ENCODE peak calls at places on chromosomes 2 and 18, in eight cellular contexts. Q is HCT116, L is fibroblast of lung, O is PC-3, E is colonic mucosa, S is mammary epithelial cell, H is GM12878, G is astrocyte. Y is an unnamed sample.

GRCh38 chr2:200763422-200763821 is 48.3 kb upstream of the BZW1 start:
- DNase-seq in Q (no peak), S (no peak), H (no peak), E (no peak), L (peak), O (peak), G (peak), Y (no peak)

GRCh38 chr2:64548795-64549194 is 24.7 kb downstream of the AFTPH start:
- DNase-seq in H (no peak), G (peak), L (peak), Q (no peak), E (no peak), O (no peak), S (no peak), Y (no peak)

GRCh38 chr18:35692866-35693265 is 111.3 kb downstream of the GALNT1 start:
- DNase-seq in Q (no peak), O (no peak), S (no peak), H (no peak), G (no peak), E (no peak), L (no peak), Y (no peak)

GRCh38 chr18:36454848-36455458 is 157.4 kb downstream of the FHOD3 start:
- DNase-seq in O (no peak), G (no peak), L (no peak), H (no peak), E (no peak), Q (no peak), S (no peak), Y (no peak)

GRCh38 chr2:136116111-136116812 is 1.7 kb downstream of the CXCR4 start:
- DNase-seq in O (peak), Q (no peak), H (no peak), G (no peak), E (peak), S (no peak), L (no peak), Y (no peak)

GRCh38 chr18:9474103-9474982 is 970 bp upstream of the RALBP1 start:
- DNase-seq in E (peak), H (no peak), G (peak), O (peak), Q (peak), L (peak), S (no peak), Y (no peak)

GRCh38 chr2:46825958-46826897 is 89.4 kb downstream of the MCFD2 start:
- DNase-seq in E (no peak), Q (no peak), L (peak), S (no peak), H (no peak), O (no peak), G (peak), Y (no peak)

GRCh38 chr2:179263460-179264237 is 983 bp downstream of the SESTD1 start:
- DNase-seq in Q (no peak), O (peak), G (peak), H (no peak), L (peak), S (peak), E (peak), Y (no peak)

GRCh38 chr2:110101911-110102774 is 13.5 kb downstream of the MALL start:
- DNase-seq in O (peak), G (peak), L (peak), S (peak), H (no peak), Q (no peak), E (peak), Y (no peak)

GRCh38 chr2:29113891-29114321 is 1.3 kb upstream of the CLIP4 start:
- DNase-seq in Q (peak), O (peak), L (peak), S (peak), G (peak), E (peak), H (no peak), Y (no peak)

GRCh38 chr2:190380962-190381412 is 27.2 kb upstream of the MFSD6 start:
- DNase-seq in S (no peak), E (no peak), Q (no peak), L (no peak), H (no peak), G (no peak), O (no peak), Y (no peak)

GRCh38 chr2:96977631-96978195 is 8.7 kb downstream of the FAM178B start:
- DNase-seq in L (peak), O (peak), Q (peak), E (no peak), S (peak), G (peak), H (no peak), Y (peak)

GRCh38 chr2:86038291-86039081 is 67.2 kb downstream of the POLR1A start:
- DNase-seq in G (peak), S (no peak), L (peak), O (no peak), H (no peak), Q (no peak), E (peak), Y (no peak)

GRCh38 chr18:25234740-25235345 is 117.1 kb downstream of the ZNF521 start:
- DNase-seq in Q (no peak), E (no peak), L (no peak), G (no peak), O (no peak), S (no peak), H (no peak), Y (no peak)

GRCh38 chr2:77018219-77018618 is 504.0 kb downstream of the LRRTM4 start:
- DNase-seq in E (no peak), Q (no peak), O (no peak), L (peak), H (no peak), G (no peak), S (no peak), Y (no peak)

GRCh38 chr2:69565431-69565839 is 78.1 kb downstream of the AAK1 start:
- DNase-seq in Q (peak), L (no peak), S (no peak), O (peak), G (no peak), E (peak), H (peak), Y (no peak)

GRCh38 chr2:237449193-237449797 is 35.3 kb upstream of the COL6A3 start:
- DNase-seq in H (no peak), S (no peak), E (no peak), L (peak), O (no peak), Q (no peak), G (no peak), Y (no peak)

GRCh38 chr18:60691061-60691460 is 318.5 kb upstream of the MC4R start:
- DNase-seq in G (no peak), S (no peak), H (no peak), L (no peak), O (no peak), Q (no peak), E (no peak), Y (no peak)

GRCh38 chr2:25251461-25252273 is 83.3 kb upstream of the POMC start:
- DNase-seq in Q (no peak), E (peak), O (peak), L (peak), S (peak), G (peak), H (no peak), Y (peak)

GRCh38 chr2:227462972-227463931 is 8.7 kb upstream of the AGFG1 start:
- DNase-seq in L (no peak), Q (no peak), G (no peak), S (no peak), E (no peak), O (no peak), H (no peak), Y (no peak)

GRCh38 chr18:37219257-37219656 is 346.3 kb downstream of the CELF4 start:
- DNase-seq in S (no peak), O (no peak), Q (no peak), G (no peak), L (no peak), E (no peak), H (no peak), Y (no peak)

GRCh38 chr2:242027676-242028450 is 158.3 kb downstream of the RTP5 start:
- DNase-seq in E (peak), Q (no peak), O (no peak), H (no peak), S (no peak), G (no peak), L (no peak), Y (no peak)

GRCh38 chr2:45009928-45010705 is 865 bp upstream of the SIX2 start:
- DNase-seq in Q (no peak), H (no peak), L (peak), E (peak), O (peak), S (peak), G (no peak), Y (no peak)

GRCh38 chr2:30445266-30445821 is 1.7 kb upstream of the LCLAT1 start:
- DNase-seq in E (no peak), L (no peak), G (no peak), Q (no peak), S (no peak), O (no peak), H (no peak), Y (no peak)

GRCh38 chr18:6979954-6980353 is 137.6 kb downstream of the LAMA1 start:
- DNase-seq in S (no peak), O (no peak), G (no peak), Q (no peak), L (no peak), E (no peak), H (no peak), Y (no peak)

GRCh38 chr2:160221391-160222276 is 21.6 kb upstream of the ITGB6 start:
- DNase-seq in O (peak), L (peak), Q (no peak), E (peak), G (peak), H (no peak), S (peak), Y (peak)

GRCh38 chr2:58106896-58107295 is 60.3 kb downstream of the VRK2 start:
- DNase-seq in H (no peak), S (no peak), G (peak), O (no peak), L (peak), Q (no peak), E (no peak), Y (no peak)

GRCh38 chr2:232528746-232529445 is 2.9 kb downstream of the CHRND start:
- DNase-seq in H (no peak), E (no peak), O (no peak), Q (no peak), L (no peak), S (peak), G (no peak), Y (no peak)

DNA sequence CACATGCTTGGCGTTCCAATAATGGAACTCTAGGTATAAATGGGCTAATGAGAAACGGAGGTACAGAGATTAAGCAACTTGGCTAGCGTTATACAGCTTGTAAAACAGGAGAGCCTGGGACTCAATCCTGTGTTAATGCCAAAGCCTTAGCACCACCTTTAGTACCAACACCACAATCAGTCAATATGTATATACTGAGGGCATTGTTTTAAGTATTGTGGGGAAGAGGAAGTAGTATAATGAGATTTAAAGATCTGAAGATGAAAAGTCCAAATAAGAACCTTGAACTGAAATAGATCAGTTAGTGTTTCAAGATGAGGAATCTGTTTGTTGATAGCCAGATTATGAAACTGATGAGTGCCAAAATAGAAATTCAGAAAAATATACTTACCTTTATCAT is 8.1 kb downstream of the MARS2 start:
- DNase-seq in G (no peak), L (no peak), O (no peak), H (no peak), S (no peak), E (no peak), Q (no peak), Y (no peak)
- H3K9ac ChIP-seq in G (no peak), L (no peak), O (no peak), H (no peak), S (no peak), E (no peak), Q (no peak), Y (no peak)

GRCh38 chr2:171702781-171703556 is 15.7 kb downstream of the DYNC1I2 start:
- DNase-seq in S (peak), G (peak), O (no peak), Q (no peak), L (peak), E (no peak), H (no peak), Y (no peak)

GRCh38 chr2:171709011-171709685 is 21.9 kb downstream of the DYNC1I2 start:
- DNase-seq in G (no peak), H (no peak), E (no peak), Q (no peak), O (peak), L (no peak), S (no peak), Y (no peak)

GRCh38 chr2:171706152-171706803 is 19.0 kb downstream of the DYNC1I2 start:
- DNase-seq in S (peak), Q (no peak), G (no peak), H (no peak), E (no peak), O (peak), L (no peak), Y (no peak)

GRCh38 chr2:171707752-171708151 is 20.5 kb downstream of the DYNC1I2 start:
- DNase-seq in E (no peak), H (no peak), L (no peak), O (no peak), Q (no peak), G (no peak), S (peak), Y (no peak)

DNA sequence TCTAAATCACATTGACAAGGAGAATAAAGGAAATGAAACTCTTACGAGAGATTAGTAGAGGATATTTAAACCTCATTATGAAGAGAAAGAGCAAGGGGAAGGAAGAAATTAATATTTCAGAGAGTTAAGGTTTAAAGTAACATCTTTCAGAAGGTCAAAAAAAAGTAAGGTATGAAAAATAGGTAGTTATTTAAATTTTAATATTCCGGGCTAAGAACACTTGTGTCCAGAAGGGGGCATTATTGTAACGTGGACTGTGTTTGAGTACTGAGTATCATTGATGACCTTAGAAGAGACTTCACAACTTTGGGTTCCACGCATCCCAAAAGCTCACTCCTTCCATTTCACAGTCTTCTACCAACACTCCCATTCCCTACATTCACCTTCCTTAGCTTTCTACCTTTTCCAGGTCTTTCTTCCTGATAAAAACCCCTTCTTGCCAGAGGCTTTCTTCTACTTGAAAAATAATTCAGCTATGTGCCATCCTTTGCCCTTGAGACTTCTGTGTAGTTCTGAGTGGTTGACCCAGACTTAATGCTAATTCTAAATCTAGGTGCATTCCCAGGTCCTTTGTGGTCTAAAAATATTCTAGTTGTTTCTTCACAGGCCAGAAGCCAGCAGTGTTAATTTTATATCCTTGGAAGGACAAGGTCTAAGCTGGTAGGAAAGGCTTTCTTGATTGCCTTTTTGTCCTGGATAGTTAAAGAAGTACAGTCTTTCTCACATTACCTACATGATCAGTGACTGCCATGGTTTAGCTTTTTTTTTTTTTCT is 16.5 kb downstream of the DYNC1I2 start:
- DNase-seq in G (peak), L (peak), H (no peak), E (no peak), O (peak), S (peak), Q (peak), Y (no peak)
- TF ChIP-seq CTCF in G (peak), L (peak), H (peak), E (peak), O (peak), S (peak), Q (peak), Y (peak)

DNA sequence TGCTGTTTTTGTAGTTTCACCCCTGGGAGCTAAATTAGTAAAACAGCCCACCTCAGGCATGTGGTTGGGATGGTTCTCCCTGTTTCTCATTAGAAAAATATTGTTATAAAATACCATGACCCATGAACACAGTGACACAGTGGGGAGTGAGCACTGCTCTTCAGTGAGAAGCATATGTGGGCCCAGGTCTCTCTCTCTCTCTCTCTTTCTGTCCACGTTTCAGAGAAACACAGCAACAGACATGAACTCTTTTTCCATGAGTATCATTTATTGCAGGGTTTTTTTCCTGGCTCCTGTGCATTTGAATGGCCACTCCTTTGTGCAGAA is 41.3 kb downstream of the CYRIA start:
- DNase-seq in E (no peak), Q (no peak), S (no peak), O (no peak), G (no peak), H (no peak), L (no peak), Y (no peak)
- H3K9ac ChIP-seq in E (no peak), Q (no peak), S (no peak), O (no peak), G (no peak), H (no peak), L (no peak), Y (no peak)

GRCh38 chr2:17899871-17900270 is 21.4 kb downstream of the KCNS3 start:
- DNase-seq in O (no peak), G (no peak), L (no peak), E (no peak), S (no peak), Q (no peak), H (no peak), Y (no peak)
- TF ChIP-seq CTCF in O (no peak), G (no peak), L (no peak), E (no peak), S (no peak), Q (no peak), H (no peak), Y (no peak)

GRCh38 chr2:201769664-201770373 is 10.9 kb downstream of the ALS2 start:
- DNase-seq in L (no peak), H (no peak), G (no peak), O (no peak), E (no peak), S (no peak), Q (no peak), Y (no peak)

GRCh38 chr2:201773990-201774389 is 6.7 kb downstream of the ALS2 start:
- DNase-seq in O (no peak), Q (no peak), S (no peak), E (no peak), H (no peak), G (no peak), L (no peak), Y (no peak)

GRCh38 chr2:201765799-201766198 is 14.9 kb downstream of the ALS2 start:
- DNase-seq in H (no peak), G (no peak), E (no peak), L (no peak), O (no peak), Q (no peak), S (no peak), Y (no peak)

GRCh38 chr2:201774546-201774945 is 6.2 kb downstream of the ALS2 start:
- DNase-seq in H (no peak), S (peak), G (peak), E (no peak), O (peak), Q (no peak), L (peak), Y (no peak)

DNA sequence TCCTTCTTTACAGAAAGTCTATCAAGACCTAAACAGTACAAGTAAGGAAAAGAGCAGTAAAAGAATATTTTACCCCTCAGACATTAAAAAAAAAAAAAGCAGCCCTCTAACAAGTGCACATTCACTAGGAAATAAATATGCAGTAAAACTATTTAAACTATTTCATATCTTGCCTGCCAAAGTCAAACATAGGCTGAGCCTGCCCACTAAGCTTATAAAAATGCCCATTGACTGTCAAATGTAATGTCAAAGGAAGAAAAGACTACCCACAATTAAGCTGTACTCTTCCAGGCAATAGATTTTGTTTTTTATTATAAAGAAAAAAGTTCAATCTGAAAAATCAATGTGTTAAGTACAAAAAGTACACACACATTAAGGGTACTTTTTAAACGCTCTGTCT is 11.8 kb downstream of the ALS2 start:
- DNase-seq in S (no peak), O (peak), Q (no peak), L (peak), E (no peak), H (no peak), G (peak), Y (no peak)
- H3K9ac ChIP-seq in S (no peak), O (no peak), Q (no peak), L (no peak), E (no peak), H (no peak), G (no peak), Y (no peak)

GRCh38 chr2:212520340-212520739 is 18.3 kb downstream of the ERBB4 start:
- DNase-seq in L (no peak), Q (peak), S (no peak), E (no peak), G (no peak), O (peak), H (no peak), Y (no peak)
- TF ChIP-seq CTCF in L (no peak), Q (peak), S (peak), E (no peak), G (peak), O (peak), H (peak), Y (peak)

DNA sequence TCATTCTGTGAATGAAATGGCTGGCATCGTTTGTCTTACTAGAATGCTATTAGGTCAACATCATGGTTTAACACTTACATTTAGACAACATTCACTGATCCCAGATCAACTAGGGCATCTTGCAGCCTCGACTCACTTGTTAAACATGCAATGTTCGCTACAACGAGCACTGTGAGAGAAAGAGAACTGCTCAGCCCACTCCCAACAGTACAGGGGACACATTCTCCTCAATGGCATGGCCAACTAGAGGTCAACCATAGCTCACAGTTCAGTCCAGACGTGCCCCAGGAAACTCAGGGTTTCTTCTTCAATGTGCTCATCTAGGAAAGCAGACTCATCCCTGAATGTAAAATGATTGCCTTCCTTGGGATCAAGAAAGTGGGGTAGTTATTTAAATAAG is 5.9 kb downstream of the WIPF1 start:
- DNase-seq in S (no peak), E (no peak), G (peak), O (no peak), H (no peak), Q (no peak), L (peak), Y (no peak)
- H3K9ac ChIP-seq in S (no peak), E (peak), G (no peak), O (no peak), H (no peak), Q (no peak), L (no peak), Y (no peak)

DNA sequence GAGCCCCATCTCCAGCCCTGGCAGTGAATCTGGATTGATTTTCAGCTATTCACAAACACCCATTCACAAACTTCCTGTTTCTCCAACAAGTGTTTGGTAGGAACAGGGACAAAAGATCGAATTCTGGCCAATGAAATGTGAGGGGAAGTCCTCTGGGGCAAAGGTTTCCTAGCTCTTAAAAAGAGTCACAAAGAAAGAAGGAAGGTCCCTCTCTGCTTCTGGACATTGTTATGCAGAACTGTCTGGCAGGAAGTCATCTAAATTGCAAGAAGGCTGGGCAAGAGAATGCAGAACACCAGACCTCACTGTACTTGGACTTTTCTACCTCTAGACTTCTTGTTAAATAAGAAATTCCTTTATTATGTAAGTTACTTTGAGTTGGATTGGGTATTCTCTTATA is 137.3 kb downstream of the CCDC148 start:
- DNase-seq in S (no peak), H (no peak), E (no peak), G (no peak), O (no peak), Q (no peak), L (no peak), Y (no peak)
- TF ChIP-seq CTCF in S (no peak), H (no peak), E (no peak), G (no peak), O (no peak), Q (no peak), L (no peak), Y (no peak)

Y was measured in keratinocyte.